ENCODE peak calls at places on chromosomes 7 and 10, in eight cellular contexts. X is RWPE1, N is heart left ventricle, W is PC-3, R is AG04450, I is mammary epithelial cell, S is Peyer's patch, O is cardiac muscle cell. A is an unnamed sample.

GRCh38 chr10:24912214-24912613 is 40.2 kb downstream of the PRTFDC1 start:
- DNase-seq in N (no peak), I (peak; percentile 46), W (peak; percentile 41), S (no peak), X (no peak), R (no peak), O (peak; percentile 73), A (no peak)

GRCh38 chr7:53600296-53600695 is 564.9 kb downstream of the POM121L12 start:
- DNase-seq in O (no peak), S (no peak), X (no peak), R (no peak), I (no peak), W (no peak), N (no peak), A (no peak)

GRCh38 chr7:65239707-65240352 is 133.8 kb upstream of the ZNF92 start:
- DNase-seq in O (peak; percentile 10), R (no peak), X (no peak), I (peak; percentile 8), W (peak; percentile 31), S (no peak), N (peak; percentile 39), A (peak; percentile 93)

GRCh38 chr10:28077889-28078288 is 79.0 kb upstream of the ODAD2 start:
- DNase-seq in N (no peak), I (peak; percentile 79), W (peak; percentile 73), S (no peak), X (peak; percentile 26), R (no peak), O (no peak), A (no peak)

GRCh38 chr10:97736902-97737769 is at the start of gene ZFYVE27:
- DNase-seq in O (peak; percentile 97), S (peak; percentile 98), W (peak; percentile 92), R (peak; percentile 91), N (peak; percentile 98), I (peak; percentile 90), X (peak; percentile 100), A (peak; percentile 98)

GRCh38 chr10:31707578-31708411 is 220.8 kb downstream of the ARHGAP12 start:
- DNase-seq in O (peak; percentile 80), S (peak; percentile 54), X (no peak), W (peak; percentile 21), N (peak; percentile 84), I (peak; percentile 32), R (peak; percentile 13), A (peak; percentile 48)

GRCh38 chr10:105925045-105925785 is 1239.3 kb downstream of the SORCS1 start:
- DNase-seq in I (no peak), S (no peak), O (no peak), R (no peak), W (no peak), X (no peak), N (no peak), A (no peak)

GRCh38 chr10:83538047-83538446 is 601.3 kb upstream of the GHITM start:
- DNase-seq in I (no peak), W (no peak), N (no peak), R (no peak), O (no peak), S (no peak), X (no peak), A (no peak)

GRCh38 chr10:113024930-113025329 is 74.9 kb downstream of the TCF7L2 start:
- DNase-seq in R (no peak), I (no peak), W (no peak), O (no peak), X (no peak), N (no peak), S (no peak), A (no peak)

GRCh38 chr7:42692609-42693008 is 219.3 kb downstream of the C7orf25 start:
- DNase-seq in N (no peak), W (peak; percentile 22), O (peak; percentile 50), I (no peak), X (no peak), S (no peak), R (no peak), A (no peak)

GRCh38 chr10:49620841-49621378 is 7.1 kb downstream of the CHAT start:
- DNase-seq in R (no peak), O (no peak), S (peak; percentile 19), N (no peak), I (no peak), W (no peak), X (no peak), A (peak; percentile 61)

GRCh38 chr7:156865493-156865892 is 27.5 kb downstream of the LMBR1 start:
- DNase-seq in R (no peak), O (no peak), S (no peak), I (no peak), X (no peak), W (no peak), N (no peak), A (no peak)

GRCh38 chr10:69434169-69434568 is 17.1 kb upstream of the TSPAN15 start:
- DNase-seq in I (no peak), N (no peak), S (no peak), R (no peak), W (peak; percentile 73), O (peak; percentile 60), X (no peak), A (no peak)

GRCh38 chr7:26190417-26190869 is 10.1 kb downstream of the HNRNPA2B1 start:
- DNase-seq in R (no peak), O (no peak), N (no peak), X (no peak), S (no peak), I (no peak), W (no peak), A (no peak)

GRCh38 chr7:26189000-26189539 is 11.5 kb downstream of the HNRNPA2B1 start:
- DNase-seq in O (no peak), R (no peak), N (no peak), S (no peak), I (no peak), W (no peak), X (no peak), A (no peak)

GRCh38 chr7:26188291-26188999 is 12.1 kb downstream of the HNRNPA2B1 start:
- DNase-seq in R (no peak), W (peak; percentile 3), N (no peak), X (no peak), O (no peak), I (no peak), S (no peak), A (no peak)

GRCh38 chr7:26191233-26191973 is 9.1 kb downstream of the HNRNPA2B1 start:
- DNase-seq in W (no peak), O (no peak), I (no peak), N (no peak), R (no peak), S (no peak), X (no peak), A (no peak)

GRCh38 chr7:26189697-26190096 is 10.8 kb downstream of the HNRNPA2B1 start:
- DNase-seq in W (no peak), N (no peak), S (no peak), I (no peak), R (no peak), O (no peak), X (no peak), A (no peak)
- H3K27ac ChIP-seq in W (no peak overlapping the region), N (no peak overlapping the region), S (no peak overlapping the region), I (no peak overlapping the region), R (no peak overlapping the region), O (peak overlapping the region; percentile 36), X (no peak overlapping the region), A (no peak overlapping the region)

GRCh38 chr7:105751054-105751453 is 125.3 kb downstream of the ATXN7L1 start:
- DNase-seq in O (no peak), W (no peak), I (no peak), R (no peak), X (no peak), N (no peak), S (no peak), A (no peak)
- H3K27ac ChIP-seq in O (no peak overlapping the region), W (no peak overlapping the region), I (no peak overlapping the region), R (no peak overlapping the region), X (no peak overlapping the region), N (no peak overlapping the region), S (no peak overlapping the region), A (no peak overlapping the region)

DNA sequence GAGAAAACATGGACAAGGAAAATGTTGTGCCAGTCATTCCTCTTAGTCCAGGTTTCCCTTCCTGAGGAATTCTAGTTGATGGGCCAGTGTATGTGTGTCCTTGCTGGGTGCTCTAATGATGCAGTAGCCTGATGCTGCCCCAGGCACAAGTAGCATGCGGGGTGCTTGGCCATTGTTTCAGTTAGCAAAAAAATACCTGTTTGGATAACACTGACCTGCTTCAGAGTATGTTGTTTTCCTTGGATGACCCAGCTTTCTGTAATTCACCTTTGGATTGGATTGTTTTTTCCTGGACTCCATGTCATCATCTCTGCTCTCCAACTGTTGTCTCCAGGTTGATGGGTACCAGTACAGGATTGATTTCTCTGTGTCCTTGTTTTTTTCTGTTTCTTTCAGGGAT is 169.2 kb downstream of the SND1 start:
- DNase-seq in R (no peak), N (no peak), X (no peak), I (no peak), W (no peak), S (no peak), O (no peak), A (no peak)
- H3K27ac ChIP-seq in R (no peak overlapping the region), N (no peak overlapping the region), X (no peak overlapping the region), I (no peak overlapping the region), W (no peak overlapping the region), S (no peak overlapping the region), O (no peak overlapping the region), A (no peak overlapping the region)

GRCh38 chr10:95181731-95182130 is 12.3 kb upstream of the ACSM6 start:
- DNase-seq in X (no peak), R (no peak), S (no peak), O (no peak), W (peak; percentile 59), N (no peak), I (no peak), A (no peak)

GRCh38 chr10:95183132-95183450 is 10.9 kb upstream of the ACSM6 start:
- DNase-seq in I (no peak), R (no peak), N (no peak), X (no peak), W (no peak), O (no peak), S (no peak), A (no peak)

GRCh38 chr10:95187617-95188016 is 6.4 kb upstream of the ACSM6 start:
- DNase-seq in R (no peak), S (no peak), O (no peak), N (no peak), I (no peak), W (no peak), X (no peak), A (no peak)

GRCh38 chr10:95178797-95179196 is 15.2 kb upstream of the ACSM6 start:
- DNase-seq in N (no peak), R (no peak), O (no peak), I (no peak), W (no peak), X (no peak), S (no peak), A (no peak)

GRCh38 chr10:95183451-95184230 is 10.4 kb upstream of the ACSM6 start:
- DNase-seq in N (peak; percentile 86), R (peak; percentile 58), S (peak; percentile 94), W (peak; percentile 85), I (peak; percentile 70), X (peak; percentile 89), O (peak; percentile 89), A (peak; percentile 93)
- H3K27ac ChIP-seq in N (peak overlapping the region; percentile 81), R (no peak overlapping the region), S (peak overlapping the region; percentile 70), W (no peak overlapping the region), I (no peak overlapping the region), X (peak overlapping the region; percentile 13), O (peak overlapping the region; percentile 82), A (peak overlapping the region; percentile 59)

DNA sequence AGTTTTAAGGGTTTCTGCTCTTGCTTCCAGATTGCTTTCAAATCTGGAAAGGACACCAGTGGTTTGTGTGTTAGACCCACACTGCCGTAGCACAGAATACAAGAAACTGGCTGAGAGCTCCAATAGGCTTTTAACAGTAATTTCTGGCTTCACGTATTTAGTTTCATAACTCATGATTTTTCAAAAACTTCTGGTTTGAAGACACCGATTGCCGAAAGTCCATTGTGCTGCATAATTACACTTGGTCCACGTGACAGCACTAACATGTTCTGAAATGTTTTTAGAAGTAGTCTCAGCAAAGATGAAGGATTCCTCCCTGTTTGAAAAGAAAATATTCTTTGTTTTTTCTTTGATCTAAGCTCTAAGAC is 3.8 kb downstream of the EGFR start:
- DNase-seq in I (no peak), S (no peak), R (no peak), O (no peak), W (no peak), X (peak; percentile 17), N (no peak), A (no peak)
- H3K27ac ChIP-seq in I (peak overlapping the region; percentile 85), S (peak overlapping the region; percentile 8), R (no peak overlapping the region), O (no peak overlapping the region), W (no peak overlapping the region), X (peak overlapping the region; percentile 99), N (peak overlapping the region; percentile 2), A (no peak overlapping the region)

A was measured in WERI-Rb-1.